ENCODE peak calls at places on chromosomes 5 and 9, in nine cellular contexts. R, S, H, Y, X, U, E, Q and G are unnamed samples.

GRCh38 chr5:178349147-178349527 is 116.5 kb upstream of the PHYKPL start:
- DNase-seq in U (no peak), X (no peak), Q (no peak), R (no peak), H (no peak), S (no peak), E (no peak), Y (no peak), G (no peak)

GRCh38 chr9:129282308-129283211 is 104.5 kb upstream of the IER5L start:
- DNase-seq in R (no peak), E (no peak), H (no peak), Q (no peak), S (no peak), Y (no peak), X (no peak), U (peak; percentile 34), G (peak; percentile 69)

GRCh38 chr9:89390068-89390555 is 71.8 kb downstream of the SECISBP2 start:
- DNase-seq in Y (no peak), X (no peak), E (no peak), Q (no peak), R (no peak), S (no peak), H (no peak), U (no peak), G (no peak)

GRCh38 chr9:119272500-119273211 is 96.6 kb downstream of the BRINP1 start:
- DNase-seq in S (no peak), Y (no peak), U (no peak), E (no peak), X (no peak), H (no peak), R (no peak), Q (no peak), G (no peak)

GRCh38 chr5:67187318-67187717 is 9.3 kb downstream of the CD180 start:
- DNase-seq in X (no peak), U (no peak), E (no peak), Q (no peak), Y (no peak), S (no peak), H (no peak), R (no peak), G (no peak)

GRCh38 chr9:34096751-34097150 is 29.7 kb downstream of the DCAF12 start:
- DNase-seq in X (no peak), H (no peak), Q (no peak), Y (no peak), S (no peak), R (no peak), E (no peak), U (no peak), G (no peak)

GRCh38 chr9:109401169-109401989 is 80.5 kb upstream of the EPB41L4B start:
- DNase-seq in H (peak; percentile 70), Y (peak; percentile 67), S (peak; percentile 10), U (peak; percentile 71), X (no peak), E (no peak), R (no peak), Q (peak; percentile 35), G (peak; percentile 62)

GRCh38 chr9:134130503-134131375 is 5.1 kb upstream of the WDR5 start:
- DNase-seq in Y (no peak), U (no peak), H (peak; percentile 39), Q (peak; percentile 11), E (no peak), S (peak; percentile 39), R (peak; percentile 55), X (peak; percentile 73), G (peak; percentile 84)

GRCh38 chr9:98455256-98455956 is 200.0 kb upstream of the TBC1D2 start:
- DNase-seq in Y (no peak), X (no peak), H (no peak), Q (no peak), S (no peak), U (no peak), R (no peak), E (no peak), G (peak; percentile 61)

GRCh38 chr5:73867344-73868335 is 241.6 kb downstream of the ARHGEF28 start:
- DNase-seq in Q (peak; percentile 68), S (no peak), U (no peak), E (no peak), H (peak; percentile 15), R (no peak), Y (no peak), X (no peak), G (no peak)

GRCh38 chr9:86983260-86984255 is 36.3 kb upstream of the GAS1 start:
- DNase-seq in R (peak; percentile 28), Y (no peak), S (peak; percentile 20), E (no peak), X (peak; percentile 17), H (peak; percentile 99), U (no peak), Q (peak; percentile 99), G (no peak)

GRCh38 chr5:88732181-88732633 is 150.8 kb downstream of the MEF2C start:
- DNase-seq in Y (no peak), H (peak; percentile 25), S (peak; percentile 26), U (peak; percentile 64), X (peak; percentile 21), R (peak; percentile 33), Q (no peak), E (no peak), G (peak; percentile 89)

GRCh38 chr9:36396985-36397384 is 3.1 kb downstream of the RNF38 start:
- DNase-seq in H (peak; percentile 37), R (no peak), E (no peak), Q (no peak), Y (no peak), U (peak; percentile 53), X (no peak), S (no peak), G (no peak)

GRCh38 chr9:110251212-110251611 is 5.1 kb downstream of the TXN start:
- DNase-seq in X (no peak), S (no peak), U (no peak), H (peak; percentile 13), Q (no peak), E (no peak), R (no peak), Y (no peak), G (no peak)

GRCh38 chr5:134132372-134133212 is 18.1 kb downstream of the TCF7 start:
- DNase-seq in Y (no peak), U (peak; percentile 85), E (peak; percentile 78), R (no peak), X (peak; percentile 9), S (no peak), H (no peak), Q (no peak), G (no peak)

GRCh38 chr5:32711693-32712462 is 757 bp downstream of the NPR3 start:
- DNase-seq in Q (peak; percentile 49), U (no peak), Y (peak; percentile 35), X (peak; percentile 50), S (no peak), R (peak; percentile 50), H (peak; percentile 27), E (no peak), G (no peak)

GRCh38 chr5:106006242-106006641 is 1664.5 kb downstream of the EFNA5 start:
- DNase-seq in H (no peak), S (no peak), X (no peak), Y (no peak), E (no peak), U (no peak), Q (no peak), R (no peak), G (no peak)

GRCh38 chr5:176723440-176723839 is 76.2 kb downstream of the TSPAN17 start:
- DNase-seq in Q (no peak), Y (no peak), S (no peak), X (no peak), H (no peak), E (no peak), R (no peak), U (no peak), G (no peak)

GRCh38 chr9:79757074-79757473 is 185.3 kb downstream of the TLE4 start:
- DNase-seq in X (no peak), Q (no peak), E (no peak), Y (no peak), U (no peak), S (no peak), R (no peak), H (no peak), G (no peak)

GRCh38 chr9:79756414-79756813 is 184.6 kb downstream of the TLE4 start:
- DNase-seq in E (no peak), H (no peak), U (no peak), S (no peak), R (no peak), Q (no peak), X (no peak), Y (no peak), G (no peak)

GRCh38 chr9:79763861-79764260 is 192.1 kb downstream of the TLE4 start:
- DNase-seq in Y (no peak), Q (peak; percentile 17), E (no peak), U (no peak), H (peak; percentile 29), R (peak; percentile 16), X (no peak), S (peak; percentile 17), G (no peak)

GRCh38 chr9:79759460-79759859 is 187.7 kb downstream of the TLE4 start:
- DNase-seq in X (no peak), Q (no peak), S (no peak), Y (no peak), H (no peak), U (no peak), E (no peak), R (no peak), G (no peak)

GRCh38 chr9:79757906-79758669 is 186.3 kb downstream of the TLE4 start:
- DNase-seq in H (peak; percentile 27), U (no peak), S (no peak), Y (no peak), E (no peak), R (no peak), X (no peak), Q (peak; percentile 46), G (no peak)
- TF ChIP-seq CTCF in H (peak; percentile 51), U (peak; percentile 2), S (no peak), Y (peak; percentile 49), E (peak; percentile 41), R (peak; percentile 10), X (peak; percentile 46), Q (peak; percentile 51), G (no peak)

GRCh38 chr5:60177596-60177995 is 284.1 kb upstream of the PDE4D start:
- DNase-seq in Q (no peak), X (no peak), Y (no peak), H (no peak), U (no peak), E (no peak), R (no peak), S (no peak), G (no peak)
- H3K27ac ChIP-seq in Q (no peak overlapping the region), X (no peak overlapping the region), Y (no peak overlapping the region), H (no peak overlapping the region), U (no peak overlapping the region), E (no peak overlapping the region), R (no peak overlapping the region), S (no peak overlapping the region), G (no peak overlapping the region)

DNA sequence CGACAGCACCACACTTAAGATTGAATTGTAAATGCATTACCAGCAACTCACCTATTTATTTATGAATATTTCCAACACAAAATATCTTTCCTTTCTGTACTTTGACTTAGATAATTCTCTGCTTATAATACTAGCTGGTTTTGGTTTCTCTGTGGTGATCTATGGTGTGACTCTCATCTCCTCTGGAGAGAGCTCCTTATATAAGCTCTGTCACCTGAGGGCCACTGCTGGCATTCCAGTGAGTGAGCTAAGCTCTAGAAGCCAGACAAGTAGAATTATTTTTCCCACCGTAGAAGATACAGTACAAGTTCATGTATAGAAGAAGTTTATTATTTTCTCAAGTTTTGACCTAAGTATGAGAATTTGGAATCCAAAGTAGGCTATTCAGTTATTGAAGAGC is 111.5 kb downstream of the CDC42SE2 start:
- DNase-seq in Q (no peak), H (no peak), X (no peak), Y (no peak), S (no peak), U (no peak), R (no peak), E (no peak), G (no peak)
- H3K4me3 ChIP-seq in Q (no peak overlapping the region), H (no peak overlapping the region), X (no peak overlapping the region), Y (no peak overlapping the region), S (no peak overlapping the region), U (no peak overlapping the region), R (no peak overlapping the region), E (no peak overlapping the region), G (no peak overlapping the region)

GRCh38 chr9:127049044-127049443 is 73.4 kb downstream of the ANGPTL2 start:
- DNase-seq in H (peak; percentile 95), U (peak; percentile 62), R (no peak), Q (peak; percentile 97), Y (peak; percentile 7), S (peak; percentile 48), E (peak; percentile 3), X (no peak), G (no peak)
- TF ChIP-seq CTCF in H (peak; percentile 45), U (no peak), R (peak; percentile 27), Q (peak; percentile 34), Y (no peak), S (peak; percentile 19), E (no peak), X (peak; percentile 58), G (no peak)